ENCODE peak calls at places on chromosomes 13 and 19, in ten cellular contexts. P is stomach, K is HCT116, H is H1, M is breast epithelium, I is K562, C is GM23338, J is SK-N-SH, N is transverse colon, E is upper lobe of left lung. G is an unnamed sample. For H3K27me3, the result is how much of the 10 kb centered on the place peaks cover.

GRCh38 chr19:43562211-43562697 is 13.1 kb downstream of the XRCC1 start:
- DNase-seq in E (no peak), P (no peak), H (no peak), K (no peak), C (no peak), J (no peak), N (no peak), M (no peak), I (no peak), G (no peak)

GRCh38 chr13:28750187-28751045 is 31.6 kb upstream of the SLC46A3 start:
- DNase-seq in K (no peak), H (peak), I (no peak), C (no peak), M (no peak), J (no peak), N (no peak), P (no peak), E (no peak), G (no peak)

GRCh38 chr19:11141937-11142527 is 13.6 kb downstream of the SPC24 start:
- DNase-seq in P (no peak), E (no peak), C (no peak), J (no peak), N (no peak), M (no peak), I (no peak), K (no peak), H (peak), G (no peak)

GRCh38 chr13:84812078-84812477 is 929.8 kb upstream of the SLITRK1 start:
- DNase-seq in J (no peak), M (no peak), H (no peak), E (no peak), N (no peak), P (no peak), I (no peak), C (no peak), K (no peak), G (no peak)

GRCh38 chr19:39130337-39131254 is 5.0 kb downstream of the PAK4 start:
- DNase-seq in C (no peak), N (no peak), P (no peak), E (no peak), J (peak), K (no peak), H (no peak), M (no peak), I (no peak), G (no peak)

GRCh38 chr13:112251930-112252585 is 124.1 kb upstream of the SPACA7 start:
- DNase-seq in C (no peak), N (no peak), P (no peak), E (peak), K (no peak), J (no peak), H (peak), I (no peak), M (no peak), G (no peak)

GRCh38 chr13:101307181-101307701 is 109.1 kb downstream of the NALCN start:
- DNase-seq in E (no peak), J (no peak), M (no peak), K (no peak), I (no peak), H (no peak), C (no peak), N (no peak), P (no peak), G (no peak)

GRCh38 chr13:42814868-42815267 is 33.5 kb downstream of the FAM216B start:
- DNase-seq in E (no peak), M (no peak), N (no peak), I (no peak), K (no peak), J (peak), C (no peak), P (no peak), H (no peak), G (no peak)

GRCh38 chr19:55472463-55472862 is 4.0 kb upstream of the ZNF628 start:
- DNase-seq in H (no peak), E (peak), C (no peak), J (no peak), K (peak), M (no peak), I (no peak), N (no peak), P (no peak), G (no peak)

GRCh38 chr13:90428522-90429210 is 918.8 kb upstream of the MIR17HG start:
- DNase-seq in K (no peak), E (no peak), J (no peak), C (no peak), H (no peak), P (no peak), I (no peak), N (no peak), M (no peak), G (no peak)

GRCh38 chr13:94703271-94703670 is 9.1 kb downstream of the SOX21 start:
- DNase-seq in J (peak), I (no peak), M (no peak), C (peak), N (no peak), P (no peak), E (peak), H (peak), K (no peak), G (no peak)

GRCh38 chr13:94700536-94700935 is 11.8 kb downstream of the SOX21 start:
- DNase-seq in M (no peak), P (no peak), K (no peak), H (no peak), I (no peak), C (no peak), J (no peak), N (no peak), E (no peak), G (no peak)

GRCh38 chr13:94702181-94703041 is 9.9 kb downstream of the SOX21 start:
- DNase-seq in I (no peak), E (peak), M (no peak), H (peak), K (no peak), N (no peak), J (peak), P (no peak), C (peak), G (no peak)

GRCh38 chr13:94701313-94702180 is 10.8 kb downstream of the SOX21 start:
- DNase-seq in P (no peak), H (peak), N (no peak), M (no peak), K (no peak), I (no peak), J (no peak), E (peak), C (peak), G (no peak)

DNA sequence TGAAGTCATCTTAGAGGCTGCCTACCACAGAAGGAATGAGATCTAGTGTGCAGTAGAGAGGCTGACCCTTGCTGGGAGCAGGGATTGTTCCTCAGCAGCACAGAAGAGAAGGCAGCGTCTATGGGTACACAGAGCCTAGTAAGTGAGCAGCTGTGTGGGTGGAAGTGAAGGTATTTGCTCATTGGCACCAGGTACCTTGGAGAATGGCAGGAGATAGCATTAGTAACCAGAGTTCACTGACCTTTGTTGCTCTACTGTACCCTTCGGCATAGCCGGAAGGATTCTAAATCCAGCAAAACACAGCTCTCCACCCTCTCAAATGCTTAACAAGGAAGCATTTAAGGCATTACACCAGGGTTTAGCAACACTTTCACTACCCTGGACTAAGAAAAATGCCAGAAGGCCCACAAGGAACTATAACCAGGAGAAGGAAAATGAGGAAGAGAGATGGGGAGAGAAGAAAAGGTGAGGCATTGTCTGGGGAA is 12.3 kb downstream of the SOX21 start:
- DNase-seq in C (no peak), M (no peak), N (no peak), E (no peak), P (no peak), H (no peak), J (no peak), I (no peak), K (no peak), G (no peak)
- H3K27me3 ChIP-seq in C (half or more), M (under half), N (half or more), E (under half), P (under half), H (half or more), J (under half), I (under half), K (under half), G (under half)

DNA sequence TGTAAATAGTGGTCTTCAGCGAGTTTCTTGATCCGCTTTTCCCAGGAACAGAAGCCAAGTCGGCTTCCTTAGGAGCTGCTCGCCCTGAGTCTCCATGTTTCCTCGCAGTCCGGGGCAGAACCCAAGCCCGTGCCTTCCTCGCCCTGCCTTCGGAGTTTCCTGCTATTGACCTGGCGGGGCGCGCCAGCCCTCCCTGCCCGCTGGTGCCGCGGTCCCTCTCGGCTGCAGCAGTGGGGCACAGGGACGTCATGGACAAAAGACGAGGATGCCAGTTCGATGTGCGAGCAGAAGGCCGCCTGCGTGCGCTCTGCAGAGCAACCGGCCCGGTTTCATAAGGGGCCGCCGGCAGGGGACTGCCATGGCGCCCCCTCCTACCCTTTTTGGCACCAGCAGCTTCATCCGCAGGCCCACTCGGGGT is 156.6 kb downstream of the TM9SF2 start:
- DNase-seq in M (no peak), H (peak), J (peak), P (peak), N (no peak), E (peak), I (no peak), C (peak), K (no peak), G (no peak)
- H3K4me3 ChIP-seq in M (peak), H (peak), J (no peak), P (peak), N (peak), E (peak), I (no peak), C (peak), K (no peak), G (no peak)

DNA sequence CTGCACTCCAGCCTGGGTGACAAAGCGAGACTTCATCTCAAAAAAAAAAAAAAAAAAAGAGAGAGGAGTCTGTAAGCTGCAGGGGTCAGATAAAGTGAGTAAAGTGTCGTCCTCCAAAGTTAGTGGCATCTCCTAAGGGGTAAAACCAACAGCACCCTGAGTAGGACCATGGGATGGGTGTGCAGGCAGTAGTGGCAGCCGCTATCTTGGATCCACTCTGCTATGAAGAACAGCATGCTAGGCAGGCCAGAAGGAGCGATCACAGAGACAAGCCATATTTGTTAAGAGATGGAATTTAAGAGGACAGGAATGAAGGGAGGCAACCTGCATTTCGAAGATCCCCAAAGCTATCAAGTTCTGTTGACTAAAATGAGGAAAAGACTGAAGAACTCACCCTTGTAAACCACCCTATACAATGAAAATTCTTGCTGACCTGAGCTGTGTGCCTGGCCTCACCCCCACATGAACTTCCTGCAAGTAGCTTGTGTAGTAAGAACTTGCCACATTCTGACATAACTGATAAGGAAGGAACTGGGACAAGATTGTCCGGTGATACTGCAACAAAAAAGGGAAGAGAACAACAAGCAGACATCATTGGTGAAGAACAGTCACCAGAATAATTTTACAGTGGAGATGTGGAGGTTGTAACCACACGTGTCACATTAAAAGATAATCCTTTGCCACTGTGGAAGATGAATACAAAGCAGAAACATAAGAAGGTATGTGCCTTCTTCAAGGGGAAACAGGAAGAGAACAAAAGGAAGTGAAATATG is 16.2 kb downstream of the DPY19L3 start:
- DNase-seq in C (no peak), E (no peak), K (no peak), J (no peak), P (no peak), M (no peak), H (no peak), N (no peak), I (peak), G (no peak)
- TF ChIP-seq POLR2AphosphoS5 in C (no peak), E (peak), K (no peak), J (no peak), P (no peak), M (no peak), H (no peak), N (no peak), I (no peak), G (no peak)

GRCh38 chr19:12864721-12865715 is 16.2 kb downstream of the DNASE2 start:
- DNase-seq in E (peak), H (no peak), M (no peak), N (peak), P (peak), K (no peak), C (no peak), I (no peak), J (no peak), G (no peak)

GRCh38 chr19:12867120-12868099 is 13.8 kb downstream of the DNASE2 start:
- DNase-seq in M (no peak), N (peak), H (peak), J (peak), C (peak), P (peak), E (peak), I (peak), K (no peak), G (no peak)

GRCh38 chr19:12866416-12867119 is 14.7 kb downstream of the DNASE2 start:
- DNase-seq in K (no peak), E (no peak), M (no peak), N (no peak), H (peak), J (no peak), P (no peak), C (peak), I (peak), G (no peak)

GRCh38 chr19:12864143-12864542 is 17.1 kb downstream of the DNASE2 start:
- DNase-seq in E (no peak), K (no peak), H (no peak), M (no peak), C (no peak), N (no peak), J (no peak), P (no peak), I (no peak), G (no peak)

DNA sequence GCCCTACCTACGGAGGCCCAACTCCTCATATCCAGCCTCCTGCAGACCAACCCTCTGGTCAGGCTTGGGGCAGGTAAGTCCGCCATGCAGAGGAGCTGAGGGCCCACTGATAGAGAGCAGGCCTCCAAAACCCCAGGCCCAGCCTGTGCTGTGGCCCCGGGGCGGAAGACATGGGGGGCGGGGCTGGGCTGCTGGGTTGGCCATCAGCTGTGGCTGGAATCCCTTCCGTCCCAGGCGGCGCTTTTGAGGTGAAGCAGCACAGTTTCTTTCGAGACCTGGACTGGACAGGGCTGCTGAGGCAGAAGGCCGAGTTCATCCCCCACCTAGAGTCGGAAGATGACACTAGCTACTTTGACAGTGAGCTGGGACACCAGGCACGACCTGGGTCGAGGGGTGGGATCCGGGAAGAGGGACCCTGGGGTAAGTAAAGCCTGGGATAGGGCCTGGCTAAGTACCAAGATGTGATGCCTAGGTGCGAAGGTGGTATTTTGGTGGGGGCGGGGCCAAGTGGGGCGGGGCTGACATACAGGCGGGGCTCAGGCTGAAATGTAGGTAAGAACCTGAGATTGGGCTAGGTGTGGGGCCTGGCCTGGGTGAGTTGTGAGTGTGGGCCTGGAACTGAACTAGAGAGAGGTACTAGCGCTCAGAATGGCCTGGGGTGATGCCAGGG is 15.4 kb downstream of the DNASE2 start:
- DNase-seq in P (no peak), I (no peak), M (no peak), J (no peak), C (peak), K (no peak), N (no peak), E (peak), H (peak), G (no peak)
- H3K27me3 ChIP-seq in P (under half), I (under half), M (under half), J (under half), C (under half), K (under half), N (under half), E (under half), H (under half), G (under half)

GRCh38 chr13:109840201-109840892 is 54.0 kb upstream of the IRS2 start:
- DNase-seq in J (no peak), P (no peak), N (no peak), M (no peak), E (no peak), C (no peak), K (peak), H (no peak), I (no peak), G (no peak)

GRCh38 chr13:109835321-109835720 is 48.9 kb upstream of the IRS2 start:
- DNase-seq in J (no peak), C (no peak), K (no peak), M (no peak), E (no peak), N (no peak), I (no peak), P (no peak), H (no peak), G (no peak)

GRCh38 chr13:109833940-109834339 is 47.6 kb upstream of the IRS2 start:
- DNase-seq in K (no peak), H (no peak), E (no peak), P (no peak), J (no peak), M (no peak), C (no peak), I (no peak), N (no peak), G (no peak)

GRCh38 chr13:109833071-109833470 is 46.7 kb upstream of the IRS2 start:
- DNase-seq in K (no peak), M (no peak), P (no peak), C (no peak), H (no peak), E (no peak), I (no peak), N (no peak), J (no peak), G (no peak)

DNA sequence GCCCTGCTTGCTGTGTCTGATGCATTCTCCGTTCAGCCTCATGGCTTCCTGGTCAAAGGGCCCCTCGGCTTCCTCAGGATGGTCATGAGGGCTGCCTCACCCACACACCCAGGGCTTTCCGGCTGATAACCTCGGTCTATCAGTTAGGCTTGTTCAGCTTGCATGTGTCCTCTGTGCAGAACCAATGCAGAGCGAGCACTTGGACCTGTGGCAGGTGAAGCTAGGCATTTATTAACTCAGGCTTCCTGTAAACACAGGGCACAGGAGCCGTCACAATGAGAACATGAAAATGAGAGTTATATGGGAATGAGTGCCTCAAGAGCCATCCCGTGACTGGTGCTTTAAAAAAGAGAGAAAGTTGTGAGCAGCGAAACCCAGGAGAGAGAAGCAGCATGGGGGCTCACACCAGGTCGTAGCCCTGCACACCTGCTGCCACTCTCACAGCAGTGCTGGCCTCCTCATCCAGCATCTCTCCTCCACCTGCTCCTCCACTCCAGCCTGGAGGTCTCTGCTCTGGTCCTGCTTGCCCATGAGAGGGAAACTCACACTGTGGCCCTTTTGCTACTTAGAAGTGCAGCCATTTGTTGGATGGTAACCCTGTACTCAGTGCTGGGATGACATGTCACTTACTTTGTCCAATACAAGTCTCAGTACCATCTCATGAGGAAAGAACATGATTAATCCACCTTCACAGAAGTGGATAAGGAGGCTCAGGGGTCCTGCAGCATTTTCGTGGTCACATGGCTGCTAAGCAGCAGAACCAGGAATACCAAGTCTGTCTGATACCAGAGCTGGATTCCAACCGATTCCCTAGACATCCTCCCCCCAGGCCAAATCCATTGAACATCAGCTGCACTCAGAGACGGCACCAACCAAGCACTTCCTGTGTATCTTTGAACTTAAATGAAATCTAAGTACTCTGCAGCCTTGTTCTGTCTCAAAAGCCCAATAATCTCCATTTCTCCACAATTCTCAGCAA is 50.5 kb upstream of the IRS2 start:
- DNase-seq in N (peak), J (no peak), M (no peak), I (no peak), P (peak), C (no peak), E (no peak), K (no peak), H (no peak), G (no peak)
- H3K4me3 ChIP-seq in N (no peak), J (no peak), M (no peak), I (no peak), P (no peak), C (no peak), E (no peak), K (no peak), H (no peak), G (no peak)